ENCODE peak calls at places on chromosomes 13 and 19, in ten cellular contexts. G is AG09319; M is psoas muscle; T is T-helper 2 cell; K is Daoy; Q is cardiac fibroblast; E is heart left ventricle; L is activated naive CD4-positive, alpha-beta T cell treated with anti-CD3 and anti-CD28 coated beads for 36 hours; J is activated effector memory CD4-positive, alpha-beta T cell treated with Interleukin-2 at 50 U/mL for 16 hours; A is ACHN. F is an unnamed sample.

GRCh38 chr19:1232652-1233360 is 5.0 kb downstream of the CBARP start:
- DNase-seq in Q (peak; percentile 72), G (no peak), A (peak; percentile 58), K (peak; percentile 52), L (no peak), M (no peak), T (no peak), J (no peak), E (peak; percentile 36), F (no peak)

GRCh38 chr13:73991384-73991783 is 142.8 kb downstream of the KLF12 start:
- DNase-seq in T (no peak), L (no peak), Q (no peak), J (no peak), M (no peak), E (no peak), A (no peak), K (no peak), G (no peak), F (no peak)

GRCh38 chr13:80881495-80882482 is 540.9 kb upstream of the SPRY2 start:
- DNase-seq in G (no peak), M (no peak), E (no peak), J (no peak), A (no peak), K (no peak), Q (peak; percentile 15), L (no peak), T (no peak), F (no peak)

GRCh38 chr19:35781650-35782049 is 6.3 kb downstream of the ARHGAP33 start:
- DNase-seq in G (no peak), Q (no peak), J (no peak), T (no peak), A (no peak), E (no peak), L (no peak), K (no peak), M (no peak), F (no peak)

GRCh38 chr19:18972301-18972831 is 31.3 kb upstream of the HOMER3 start:
- DNase-seq in A (no peak), Q (peak; percentile 86), L (no peak), M (no peak), K (peak; percentile 54), E (no peak), G (peak; percentile 39), T (no peak), J (no peak), F (peak; percentile 35)

GRCh38 chr13:30829788-30830637 is 76.1 kb upstream of the MEDAG start:
- DNase-seq in Q (no peak), M (no peak), L (no peak), T (no peak), G (no peak), K (peak; percentile 52), J (no peak), A (no peak), E (no peak), F (no peak)

GRCh38 chr13:98977568-98978270 is at the start of gene DOCK9:
- DNase-seq in T (no peak), E (peak; percentile 81), A (peak; percentile 58), M (peak; percentile 59), G (no peak), K (peak; percentile 72), J (no peak), Q (peak; percentile 85), L (no peak), F (no peak)

GRCh38 chr13:26563713-26564112 is 6.2 kb downstream of the WASF3 start:
- DNase-seq in T (no peak), E (no peak), G (no peak), Q (no peak), A (no peak), M (no peak), J (no peak), K (no peak), L (no peak), F (no peak)

GRCh38 chr13:67614013-67614412 is 383.9 kb upstream of the PCDH9 start:
- DNase-seq in G (no peak), A (no peak), M (no peak), K (no peak), L (no peak), E (no peak), Q (no peak), T (no peak), J (no peak), F (no peak)

GRCh38 chr13:76934671-76935070 is 13.6 kb upstream of the ACOD1 start:
- DNase-seq in Q (peak; percentile 25), G (no peak), K (no peak), J (no peak), L (no peak), T (no peak), E (no peak), A (no peak), M (no peak), F (no peak)

GRCh38 chr13:89806594-89806993 is 1540.9 kb upstream of the MIR17HG start:
- DNase-seq in A (no peak), G (no peak), J (no peak), E (no peak), L (no peak), T (no peak), K (no peak), M (no peak), Q (no peak), F (no peak)

GRCh38 chr19:47598407-47599349 is 10.3 kb upstream of the BICRA start:
- DNase-seq in G (peak; percentile 79), J (no peak), A (peak; percentile 92), E (peak; percentile 37), K (peak; percentile 95), Q (peak; percentile 96), L (no peak), T (no peak), M (peak; percentile 56), F (peak; percentile 91)

GRCh38 chr13:30569901-30570576 is 47.7 kb upstream of the USPL1 start:
- DNase-seq in K (peak; percentile 88), Q (peak; percentile 91), J (no peak), G (peak; percentile 80), A (peak; percentile 88), E (peak; percentile 23), M (peak; percentile 19), T (no peak), L (no peak), F (peak; percentile 90)

GRCh38 chr19:13056052-13056660 is 46.5 kb downstream of the LYL1 start:
- DNase-seq in T (no peak), L (no peak), J (no peak), Q (peak; percentile 83), G (peak; percentile 63), A (peak; percentile 92), K (peak; percentile 96), M (no peak), E (peak; percentile 70), F (peak; percentile 48)

GRCh38 chr13:78426183-78426582 is 177.2 kb downstream of the POU4F1 start:
- DNase-seq in K (no peak), J (no peak), T (no peak), G (no peak), Q (no peak), M (no peak), L (no peak), E (no peak), A (no peak), F (no peak)

GRCh38 chr13:71252191-71252704 is 614.8 kb downstream of the DACH1 start:
- DNase-seq in G (no peak), L (no peak), Q (peak; percentile 27), A (no peak), K (no peak), T (no peak), E (no peak), J (no peak), M (no peak), F (no peak)

GRCh38 chr19:55484571-55485438 is at the start of gene NAT14:
- DNase-seq in L (peak; percentile 55), K (peak; percentile 81), E (peak; percentile 56), G (no peak), T (peak; percentile 32), A (peak; percentile 60), Q (peak; percentile 70), J (peak; percentile 43), M (peak; percentile 64), F (peak; percentile 37)

GRCh38 chr13:27014406-27015359 is 156.9 kb downstream of the USP12 start:
- DNase-seq in L (no peak), T (no peak), Q (no peak), A (no peak), G (no peak), J (no peak), K (no peak), E (no peak), M (no peak), F (no peak)

GRCh38 chr19:49149652-49150105 is 5.5 kb downstream of the HRC start:
- DNase-seq in J (no peak), K (peak; percentile 85), Q (peak; percentile 92), T (no peak), G (no peak), M (peak; percentile 70), E (peak; percentile 81), L (no peak), A (peak; percentile 63), F (peak; percentile 55)

GRCh38 chr19:18832331-18833140 is 777 bp downstream of the UPF1 start:
- DNase-seq in J (no peak), Q (peak; percentile 30), G (no peak), K (peak; percentile 51), T (no peak), M (no peak), E (no peak), L (peak; percentile 48), A (peak; percentile 42), F (no peak)

GRCh38 chr13:30388401-30389283 is 33.7 kb upstream of the UBE2L5 start:
- DNase-seq in Q (peak; percentile 56), M (peak; percentile 58), A (no peak), J (no peak), T (no peak), K (no peak), G (no peak), E (no peak), L (no peak), F (no peak)

GRCh38 chr19:34480971-34481821 is at the start of gene WTIP:
- DNase-seq in M (peak; percentile 80), E (peak; percentile 89), A (peak; percentile 77), L (no peak), K (peak; percentile 73), Q (peak; percentile 95), G (peak; percentile 80), J (no peak), T (no peak), F (peak; percentile 80)

GRCh38 chr19:45218887-45219780 is 26.1 kb downstream of the EXOC3L2 start:
- DNase-seq in M (no peak), K (no peak), J (no peak), G (no peak), T (no peak), E (no peak), A (no peak), L (no peak), Q (no peak), F (no peak)

GRCh38 chr13:50740052-50740741 is 103.3 kb downstream of the DLEU7 start:
- DNase-seq in L (no peak), Q (no peak), G (peak; percentile 22), K (no peak), M (no peak), J (no peak), E (no peak), A (no peak), T (no peak), F (no peak)

GRCh38 chr13:33640832-33641231 is 177.1 kb upstream of the RFC3 start:
- DNase-seq in J (no peak), G (no peak), L (no peak), M (no peak), A (no peak), T (no peak), K (no peak), E (no peak), Q (no peak), F (no peak)

GRCh38 chr19:39647918-39648317 is 7.8 kb upstream of the LGALS16 start:
- DNase-seq in G (no peak), A (no peak), L (no peak), J (no peak), K (no peak), Q (no peak), E (no peak), T (no peak), M (no peak), F (no peak)

GRCh38 chr13:29925457-29925856 is 75.0 kb upstream of the UBL3 start:
- DNase-seq in J (no peak), A (peak; percentile 8), T (no peak), E (peak; percentile 65), K (peak; percentile 71), L (no peak), Q (peak; percentile 97), G (peak; percentile 75), M (peak; percentile 66), F (no peak)